ENCODE peak calls at places on chromosomes 16 and 17, in five cellular contexts. One of them, this sample, is unnamed.

GRCh38 chr17:13222931-13223330 is 205.1 kb upstream of the ELAC2 start:
- DNase-seq in heart right ventricle: no peak
- DNase-seq in CD8-positive, alpha-beta T cell: no peak
- DNase-seq in foreskin fibroblast: no peak
- DNase-seq in dorsolateral prefrontal cortex: no peak
- DNase-seq in this sample: no peak

GRCh38 chr17:19618015-19618414 is 30.5 kb upstream of the ALDH3A2 start:
- DNase-seq in heart right ventricle: no peak
- DNase-seq in CD8-positive, alpha-beta T cell: no peak
- DNase-seq in foreskin fibroblast: no peak
- DNase-seq in dorsolateral prefrontal cortex: no peak
- DNase-seq in this sample: no peak

GRCh38 chr16:87461466-87461975 is 31.3 kb downstream of the ZCCHC14 start:
- DNase-seq in CD8-positive, alpha-beta T cell: no peak
- DNase-seq in dorsolateral prefrontal cortex: no peak
- DNase-seq in heart right ventricle: peak
- DNase-seq in foreskin fibroblast: no peak
- DNase-seq in this sample: peak

GRCh38 chr17:2925011-2925410 is 128.8 kb downstream of the RAP1GAP2 start:
- DNase-seq in CD8-positive, alpha-beta T cell: no peak
- DNase-seq in heart right ventricle: no peak
- DNase-seq in dorsolateral prefrontal cortex: no peak
- DNase-seq in foreskin fibroblast: no peak
- DNase-seq in this sample: no peak

GRCh38 chr17:40556884-40557414 is 8.3 kb downstream of the CCR7 start:
- DNase-seq in foreskin fibroblast: no peak
- DNase-seq in CD8-positive, alpha-beta T cell: no peak
- DNase-seq in dorsolateral prefrontal cortex: no peak
- DNase-seq in heart right ventricle: no peak
- DNase-seq in this sample: peak

GRCh38 chr17:58302919-58303551 is 22.3 kb upstream of the MPO start:
- DNase-seq in dorsolateral prefrontal cortex: no peak
- DNase-seq in CD8-positive, alpha-beta T cell: no peak
- DNase-seq in foreskin fibroblast: no peak
- DNase-seq in heart right ventricle: no peak
- DNase-seq in this sample: no peak

GRCh38 chr16:10577305-10578202 is 2.8 kb downstream of the EMP2 start:
- DNase-seq in dorsolateral prefrontal cortex: no peak
- DNase-seq in foreskin fibroblast: peak
- DNase-seq in heart right ventricle: peak
- DNase-seq in CD8-positive, alpha-beta T cell: no peak
- DNase-seq in this sample: no peak

GRCh38 chr17:1231456-1231855 is 38.8 kb upstream of the BHLHA9 start:
- DNase-seq in dorsolateral prefrontal cortex: no peak
- DNase-seq in heart right ventricle: peak
- DNase-seq in CD8-positive, alpha-beta T cell: no peak
- DNase-seq in foreskin fibroblast: peak
- DNase-seq in this sample: no peak

GRCh38 chr16:56190903-56191806 is at the start of gene GNAO1:
- DNase-seq in CD8-positive, alpha-beta T cell: peak
- DNase-seq in foreskin fibroblast: peak
- DNase-seq in heart right ventricle: peak
- DNase-seq in dorsolateral prefrontal cortex: peak
- DNase-seq in this sample: peak

GRCh38 chr17:60137731-60138130 is 12.0 kb upstream of the CA4 start:
- DNase-seq in heart right ventricle: no peak
- DNase-seq in dorsolateral prefrontal cortex: no peak
- DNase-seq in foreskin fibroblast: no peak
- DNase-seq in CD8-positive, alpha-beta T cell: no peak
- DNase-seq in this sample: no peak

GRCh38 chr17:32519769-32520701 is 33.2 kb downstream of the CDK5R1 start:
- DNase-seq in dorsolateral prefrontal cortex: no peak
- DNase-seq in foreskin fibroblast: no peak
- DNase-seq in heart right ventricle: peak
- DNase-seq in CD8-positive, alpha-beta T cell: peak
- DNase-seq in this sample: no peak

GRCh38 chr17:68228817-68229570 is 18.8 kb upstream of the AMZ2 start:
- DNase-seq in foreskin fibroblast: no peak
- DNase-seq in dorsolateral prefrontal cortex: no peak
- DNase-seq in heart right ventricle: no peak
- DNase-seq in CD8-positive, alpha-beta T cell: no peak
- DNase-seq in this sample: no peak

GRCh38 chr17:6577686-6578263 is 21.4 kb upstream of the PITPNM3 start:
- DNase-seq in heart right ventricle: no peak
- DNase-seq in CD8-positive, alpha-beta T cell: no peak
- DNase-seq in dorsolateral prefrontal cortex: no peak
- DNase-seq in foreskin fibroblast: no peak
- DNase-seq in this sample: no peak

GRCh38 chr17:81381632-81382577 is 13.4 kb upstream of the BAHCC1 start:
- DNase-seq in foreskin fibroblast: no peak
- DNase-seq in dorsolateral prefrontal cortex: no peak
- DNase-seq in heart right ventricle: no peak
- DNase-seq in CD8-positive, alpha-beta T cell: no peak
- DNase-seq in this sample: no peak

GRCh38 chr17:41003926-41004325 is 4.2 kb upstream of the KRTAP3-2 start:
- DNase-seq in foreskin fibroblast: no peak
- DNase-seq in heart right ventricle: no peak
- DNase-seq in dorsolateral prefrontal cortex: no peak
- DNase-seq in CD8-positive, alpha-beta T cell: no peak
- DNase-seq in this sample: no peak

GRCh38 chr16:66695935-66696668 is 441 bp downstream of the CMTM4 start:
- DNase-seq in foreskin fibroblast: no peak
- DNase-seq in heart right ventricle: peak
- DNase-seq in dorsolateral prefrontal cortex: no peak
- DNase-seq in CD8-positive, alpha-beta T cell: no peak
- DNase-seq in this sample: no peak

GRCh38 chr16:83954577-83955016 is 1.6 kb downstream of the OSGIN1 start:
- DNase-seq in heart right ventricle: no peak
- DNase-seq in dorsolateral prefrontal cortex: no peak
- DNase-seq in CD8-positive, alpha-beta T cell: no peak
- DNase-seq in foreskin fibroblast: peak
- DNase-seq in this sample: peak

DNA sequence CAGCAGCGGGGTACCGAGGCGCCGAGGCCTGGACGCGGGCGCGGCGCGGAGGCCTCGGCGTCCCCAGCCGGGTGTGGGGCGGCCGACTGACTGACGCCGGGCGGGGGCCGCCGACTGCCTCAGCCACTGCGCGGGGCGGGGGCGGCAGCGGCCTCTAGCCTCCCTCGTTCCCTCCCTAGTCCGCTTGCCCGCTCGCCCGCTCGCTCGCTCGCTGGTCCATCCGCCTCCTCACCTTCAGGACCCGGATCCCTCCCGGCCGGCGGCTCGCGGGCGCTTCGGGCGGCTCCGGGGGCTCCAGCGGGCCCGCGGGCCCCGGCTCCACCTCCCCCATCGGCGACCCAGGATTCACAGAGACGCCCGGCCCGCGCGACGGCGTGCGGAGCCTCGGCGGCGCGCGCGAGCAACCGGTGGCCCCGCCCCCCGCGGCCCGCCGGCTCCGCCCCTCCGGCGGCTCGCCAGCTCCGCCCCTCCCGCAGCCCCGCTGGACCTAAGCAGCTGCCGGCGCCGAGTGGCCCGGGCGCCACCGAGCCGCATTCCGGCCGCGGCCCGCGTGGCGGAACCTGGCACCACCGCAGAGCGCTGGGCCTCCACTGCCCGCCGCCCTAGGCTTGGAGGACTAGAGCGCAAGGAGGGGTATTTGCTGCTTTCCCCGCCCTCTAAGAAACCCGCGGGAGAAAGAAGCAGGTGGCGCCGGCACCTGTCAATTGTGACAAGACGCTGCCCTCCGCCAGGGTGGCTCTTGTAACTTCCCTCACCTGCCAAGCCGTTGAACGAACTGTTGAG is 773 bp downstream of the PHLPP2 start:
- DNase-seq in CD8-positive, alpha-beta T cell: peak
- DNase-seq in dorsolateral prefrontal cortex: peak
- DNase-seq in heart right ventricle: peak
- DNase-seq in foreskin fibroblast: peak
- DNase-seq in this sample: peak
- TF ChIP-seq CTCF in CD8-positive, alpha-beta T cell: no peak
- TF ChIP-seq CTCF in dorsolateral prefrontal cortex: no peak
- TF ChIP-seq CTCF in heart right ventricle: no peak
- TF ChIP-seq CTCF in foreskin fibroblast: no peak
- TF ChIP-seq CTCF in this sample: no peak

GRCh38 chr17:82699551-82699950 is 1.1 kb upstream of the RAB40B start:
- DNase-seq in heart right ventricle: no peak
- DNase-seq in dorsolateral prefrontal cortex: no peak
- DNase-seq in CD8-positive, alpha-beta T cell: no peak
- DNase-seq in foreskin fibroblast: no peak
- DNase-seq in this sample: no peak
- H3K4me3 ChIP-seq in heart right ventricle: peak
- H3K4me3 ChIP-seq in dorsolateral prefrontal cortex: peak
- H3K4me3 ChIP-seq in CD8-positive, alpha-beta T cell: peak
- H3K4me3 ChIP-seq in foreskin fibroblast: peak
- H3K4me3 ChIP-seq in this sample: no peak

GRCh38 chr17:33647976-33648375 is 354.9 kb upstream of the ASIC2 start:
- DNase-seq in dorsolateral prefrontal cortex: peak
- DNase-seq in CD8-positive, alpha-beta T cell: no peak
- DNase-seq in heart right ventricle: no peak
- DNase-seq in foreskin fibroblast: no peak
- DNase-seq in this sample: no peak
- TF ChIP-seq CTCF in dorsolateral prefrontal cortex: peak
- TF ChIP-seq CTCF in CD8-positive, alpha-beta T cell: no peak
- TF ChIP-seq CTCF in heart right ventricle: peak
- TF ChIP-seq CTCF in foreskin fibroblast: peak
- TF ChIP-seq CTCF in this sample: peak

GRCh38 chr16:4085405-4085970 is 30.8 kb downstream of the ADCY9 start:
- DNase-seq in CD8-positive, alpha-beta T cell: no peak
- DNase-seq in heart right ventricle: no peak
- DNase-seq in foreskin fibroblast: no peak
- DNase-seq in dorsolateral prefrontal cortex: no peak
- DNase-seq in this sample: no peak

GRCh38 chr16:4083347-4083870 is 32.8 kb downstream of the ADCY9 start:
- DNase-seq in foreskin fibroblast: no peak
- DNase-seq in dorsolateral prefrontal cortex: no peak
- DNase-seq in CD8-positive, alpha-beta T cell: no peak
- DNase-seq in heart right ventricle: no peak
- DNase-seq in this sample: no peak

GRCh38 chr16:4081035-4081434 is 35.2 kb downstream of the ADCY9 start:
- DNase-seq in heart right ventricle: no peak
- DNase-seq in CD8-positive, alpha-beta T cell: no peak
- DNase-seq in foreskin fibroblast: no peak
- DNase-seq in dorsolateral prefrontal cortex: no peak
- DNase-seq in this sample: no peak

GRCh38 chr16:4082474-4083044 is 33.7 kb downstream of the ADCY9 start:
- DNase-seq in heart right ventricle: no peak
- DNase-seq in CD8-positive, alpha-beta T cell: no peak
- DNase-seq in dorsolateral prefrontal cortex: no peak
- DNase-seq in foreskin fibroblast: no peak
- DNase-seq in this sample: no peak

GRCh38 chr16:4081577-4082021 is 34.6 kb downstream of the ADCY9 start:
- DNase-seq in foreskin fibroblast: no peak
- DNase-seq in CD8-positive, alpha-beta T cell: peak
- DNase-seq in dorsolateral prefrontal cortex: no peak
- DNase-seq in heart right ventricle: no peak
- DNase-seq in this sample: no peak
- H3K4me3 ChIP-seq in foreskin fibroblast: no peak
- H3K4me3 ChIP-seq in CD8-positive, alpha-beta T cell: peak
- H3K4me3 ChIP-seq in dorsolateral prefrontal cortex: no peak
- H3K4me3 ChIP-seq in heart right ventricle: no peak
- H3K4me3 ChIP-seq in this sample: no peak

DNA sequence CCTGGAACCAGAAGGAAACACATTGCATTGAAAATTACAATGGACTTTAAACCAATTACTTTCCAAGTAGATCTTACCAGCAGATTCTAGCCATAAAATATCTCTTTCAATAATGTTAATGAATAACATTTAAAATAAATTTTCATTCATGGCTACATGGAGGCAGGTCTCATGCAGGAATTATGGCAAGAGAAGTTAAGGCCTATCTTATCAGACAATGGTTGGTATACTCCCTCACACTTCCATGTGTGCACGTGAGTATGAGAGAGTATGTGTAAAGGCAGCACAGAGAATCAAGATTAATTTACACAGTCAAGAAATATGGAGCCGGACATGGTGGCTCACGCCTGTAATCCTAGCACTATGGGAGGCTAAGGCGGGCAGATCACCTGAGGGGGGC is 76.5 kb downstream of the HELZ start:
- DNase-seq in dorsolateral prefrontal cortex: no peak
- DNase-seq in foreskin fibroblast: no peak
- DNase-seq in CD8-positive, alpha-beta T cell: no peak
- DNase-seq in heart right ventricle: no peak
- DNase-seq in this sample: no peak
- TF ChIP-seq CTCF in dorsolateral prefrontal cortex: no peak
- TF ChIP-seq CTCF in foreskin fibroblast: no peak
- TF ChIP-seq CTCF in CD8-positive, alpha-beta T cell: no peak
- TF ChIP-seq CTCF in heart right ventricle: no peak
- TF ChIP-seq CTCF in this sample: no peak

DNA sequence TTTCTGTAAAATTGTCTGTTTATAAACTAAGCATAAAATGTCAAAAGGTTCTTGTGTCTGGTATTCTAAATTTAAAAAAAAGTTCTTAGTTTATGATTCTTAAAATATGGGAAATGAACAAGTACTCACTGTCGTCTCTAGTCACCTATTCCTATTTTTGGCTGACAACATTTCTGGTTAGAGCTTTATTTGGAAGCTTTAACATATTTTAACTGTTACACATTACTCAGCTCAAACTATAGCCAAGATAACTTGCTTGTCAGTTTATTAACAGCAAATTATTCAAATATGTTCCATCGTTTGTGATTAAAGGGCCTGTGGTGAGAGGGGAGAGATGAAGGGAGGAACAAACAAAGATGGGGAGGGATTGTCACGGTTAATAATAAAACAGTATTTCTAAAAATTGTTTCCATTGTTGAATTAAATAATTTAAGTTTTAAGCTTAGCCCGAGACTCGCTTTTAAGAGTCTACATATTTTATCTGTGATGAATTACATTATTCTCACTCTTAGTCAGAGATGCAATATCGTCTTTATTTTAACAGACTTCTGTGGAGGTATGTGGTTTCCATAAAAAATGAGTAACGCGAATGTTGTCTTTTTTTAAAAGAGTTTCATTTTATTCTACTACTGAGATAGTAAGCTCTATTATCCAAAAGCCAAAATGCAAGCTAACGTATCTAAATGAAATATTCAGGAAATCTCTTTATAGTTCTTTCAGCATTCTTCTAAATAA is 321.9 kb upstream of the PMFBP1 start:
- DNase-seq in heart right ventricle: no peak
- DNase-seq in dorsolateral prefrontal cortex: no peak
- DNase-seq in foreskin fibroblast: peak
- DNase-seq in CD8-positive, alpha-beta T cell: no peak
- DNase-seq in this sample: peak
- H3K4me3 ChIP-seq in heart right ventricle: no peak
- H3K4me3 ChIP-seq in dorsolateral prefrontal cortex: no peak
- H3K4me3 ChIP-seq in foreskin fibroblast: peak
- H3K4me3 ChIP-seq in CD8-positive, alpha-beta T cell: no peak
- H3K4me3 ChIP-seq in this sample: peak